ENCODE peak calls at places on chromosomes 11 and 22, in four cellular contexts. Z is activated T-helper 1 cell treated with Interleukin-2 at 50 U/mL for 16 hours, F is posterior cingulate gyrus, A is H9. O is an unnamed sample.

GRCh38 chr11:12893787-12894672 is 115.1 kb upstream of the RASSF10 start:
- DNase-seq in A (peak), Z (peak), F (peak), O (peak)

GRCh38 chr11:15911377-15912044 is 444.8 kb downstream of the SOX6 start:
- DNase-seq in A (no peak), F (peak), Z (no peak), O (no peak)

GRCh38 chr11:107550304-107550703 is 15.2 kb downstream of the ALKBH8 start:
- DNase-seq in A (no peak), F (no peak), Z (no peak), O (no peak)

GRCh38 chr22:42208362-42208761 is 62.1 kb downstream of the TCF20 start:
- DNase-seq in Z (no peak), A (no peak), F (no peak), O (no peak)

GRCh38 chr11:2787816-2788750 is 88.3 kb upstream of the KCNQ1OT1 start:
- DNase-seq in Z (no peak), F (no peak), A (peak), O (no peak)

GRCh38 chr11:66745356-66746235 is 16.6 kb upstream of the SPTBN2 start:
- DNase-seq in Z (peak), F (no peak), A (peak), O (no peak)

GRCh38 chr22:35835998-35836691 is 118.5 kb downstream of the APOL5 start:
- DNase-seq in F (no peak), Z (no peak), A (peak), O (no peak)

GRCh38 chr11:62394825-62395538 is 23.9 kb upstream of the SCGB1A1 start:
- DNase-seq in F (peak), Z (no peak), A (peak), O (peak)

GRCh38 chr11:118705111-118705741 is 25.8 kb upstream of the TREH start:
- DNase-seq in F (peak), A (no peak), Z (peak), O (peak)

O was measured in caudate nucleus.